ENCODE peak calls at places on chromosomes 1 and 21, in seven cellular contexts. C, V, I, G, W, Q and S are unnamed samples.

GRCh38 chr1:241615043-241615974 is 24.9 kb downstream of the CHML start:
- DNase-seq in C (no peak), V (no peak), I (peak), G (no peak), W (no peak), Q (no peak), S (no peak)

GRCh38 chr1:240888039-240888786 is 276.3 kb upstream of the GREM2 start:
- DNase-seq in C (peak), V (peak), I (peak), G (no peak), W (peak), Q (no peak), S (peak)

GRCh38 chr1:95370671-95370992 is 136.6 kb downstream of the RWDD3 start:
- DNase-seq in C (no peak), V (no peak), I (peak), G (no peak), W (no peak), Q (no peak), S (no peak)

GRCh38 chr1:228989992-228990827 is 254.9 kb downstream of the RHOU start:
- DNase-seq in C (peak), V (no peak), I (peak), G (no peak), W (no peak), Q (no peak), S (no peak)

GRCh38 chr1:19866758-19867157 is 15.4 kb upstream of the OTUD3 start:
- DNase-seq in C (no peak), V (no peak), I (peak), G (no peak), W (no peak), Q (no peak), S (no peak)

GRCh38 chr1:241950390-241950789 is 7.2 kb upstream of the BECN2 start:
- DNase-seq in C (no peak), V (peak), I (no peak), G (no peak), W (peak), Q (no peak), S (no peak)

GRCh38 chr1:90534669-90535379 is 182.3 kb downstream of the BARHL2 start:
- DNase-seq in C (no peak), V (no peak), I (peak), G (no peak), W (no peak), Q (no peak), S (no peak)

GRCh38 chr21:17799414-17800164 is 19.6 kb downstream of the C21orf91 start:
- DNase-seq in C (no peak), V (no peak), I (peak), G (no peak), W (no peak), Q (no peak), S (no peak)

GRCh38 chr21:25626752-25627151 is 12.3 kb upstream of the JAM2 start:
- DNase-seq in C (peak), V (no peak), I (peak), G (no peak), W (peak), Q (no peak), S (no peak)

GRCh38 chr1:9039761-9040658 is 13.8 kb upstream of the SLC2A7 start:
- DNase-seq in C (no peak), V (no peak), I (no peak), G (no peak), W (no peak), Q (no peak), S (no peak)

GRCh38 chr1:165364432-165365133 is 8.1 kb upstream of the LMX1A start:
- DNase-seq in C (no peak), V (no peak), I (peak), G (no peak), W (no peak), Q (no peak), S (no peak)

GRCh38 chr1:30847358-30847972 is 61.1 kb downstream of the SDC3 start:
- DNase-seq in C (peak), V (peak), I (peak), G (no peak), W (peak), Q (no peak), S (no peak)

GRCh38 chr1:218468707-218469106 is 123.6 kb downstream of the TGFB2 start:
- DNase-seq in C (no peak), V (no peak), I (no peak), G (no peak), W (no peak), Q (no peak), S (no peak)

GRCh38 chr1:2459757-2460156 is 16.3 kb upstream of the PLCH2 start:
- DNase-seq in C (peak), V (peak), I (no peak), G (no peak), W (peak), Q (no peak), S (no peak)

GRCh38 chr1:170664283-170664827 is 424 bp downstream of the PRRX1 start:
- DNase-seq in C (no peak), V (peak), I (no peak), G (no peak), W (no peak), Q (no peak), S (peak)

GRCh38 chr1:187961895-187962294 is 1133.1 kb downstream of the PLA2G4A start:
- DNase-seq in C (no peak), V (no peak), I (no peak), G (no peak), W (no peak), Q (no peak), S (no peak)

GRCh38 chr1:91798241-91798648 is 87.7 kb downstream of the TGFBR3 start:
- DNase-seq in C (no peak), V (no peak), I (no peak), G (no peak), W (no peak), Q (no peak), S (no peak)

GRCh38 chr1:206540044-206540758 is 32.9 kb downstream of the RASSF5 start:
- DNase-seq in C (peak), V (no peak), I (no peak), G (no peak), W (no peak), Q (no peak), S (no peak)

GRCh38 chr1:22922640-22923039 is 50.0 kb downstream of the LACTBL1 start:
- DNase-seq in C (no peak), V (no peak), I (no peak), G (no peak), W (peak), Q (no peak), S (no peak)

GRCh38 chr1:37177230-37177864 is 143.0 kb upstream of the GRIK3 start:
- DNase-seq in C (peak), V (no peak), I (peak), G (no peak), W (peak), Q (no peak), S (peak)

GRCh38 chr1:180135535-180135934 is 19.1 kb upstream of the QSOX1 start:
- DNase-seq in C (no peak), V (no peak), I (no peak), G (no peak), W (no peak), Q (no peak), S (no peak)

GRCh38 chr1:176243746-176244145 is 36.7 kb upstream of the COP1 start:
- DNase-seq in C (no peak), V (no peak), I (no peak), G (no peak), W (peak), Q (no peak), S (no peak)

GRCh38 chr21:33286600-33287456 is 20.7 kb downstream of the IL10RB start:
- DNase-seq in C (peak), V (peak), I (peak), G (no peak), W (peak), Q (no peak), S (no peak)

GRCh38 chr1:91579658-91580228 is 79.1 kb downstream of the CDC7 start:
- DNase-seq in C (no peak), V (no peak), I (no peak), G (no peak), W (peak), Q (no peak), S (no peak)

GRCh38 chr21:37642493-37642892 is 273.8 kb downstream of the KCNJ6 start:
- DNase-seq in C (no peak), V (no peak), I (peak), G (no peak), W (no peak), Q (no peak), S (no peak)

GRCh38 chr1:239274242-239274830 is 112.0 kb upstream of the CHRM3 start:
- DNase-seq in C (no peak), V (no peak), I (no peak), G (no peak), W (peak), Q (no peak), S (no peak)

GRCh38 chr1:17746920-17747319 is 8.2 kb upstream of the ACTL8 start:
- DNase-seq in C (no peak), V (no peak), I (no peak), G (no peak), W (no peak), Q (no peak), S (no peak)

GRCh38 chr21:41766883-41767605 is at the start of gene RIPK4:
- DNase-seq in C (peak), V (peak), I (peak), G (no peak), W (no peak), Q (peak), S (peak)

GRCh38 chr1:172180886-172181285 is 239.6 kb upstream of the C1orf105 start:
- DNase-seq in C (peak), V (peak), I (no peak), G (no peak), W (peak), Q (no peak), S (no peak)

GRCh38 chr1:16041200-16041599 is 2.4 kb upstream of the CLCNKB start:
- DNase-seq in C (no peak), V (no peak), I (no peak), G (no peak), W (no peak), Q (no peak), S (no peak)

GRCh38 chr1:11691302-11691914 is at the start of gene DRAXIN:
- DNase-seq in C (no peak), V (no peak), I (peak), G (no peak), W (no peak), Q (no peak), S (no peak)

GRCh38 chr1:23727362-23727811 is 15.9 kb upstream of the ELOA start:
- DNase-seq in C (peak), V (no peak), I (peak), G (no peak), W (peak), Q (no peak), S (peak)

GRCh38 chr1:207424570-207425131 is 29.5 kb upstream of the CR2 start:
- DNase-seq in C (no peak), V (no peak), I (no peak), G (no peak), W (no peak), Q (no peak), S (no peak)

GRCh38 chr1:87242445-87243185 is 86.1 kb upstream of the LMO4 start:
- DNase-seq in C (no peak), V (no peak), I (peak), G (no peak), W (no peak), Q (no peak), S (no peak)